ENCODE peak calls at places on chromosomes 7 and 10, in eight cellular contexts. F, A, J, C, B, D, Z and Q are unnamed samples.

GRCh38 chr7:33062023-33062781 is at the start of gene NT5C3A:
- DNase-seq in F (peak; percentile 46), A (no peak), J (no peak), C (peak; percentile 49), B (peak; percentile 53), D (peak; percentile 19), Z (peak; percentile 63), Q (peak; percentile 50)

GRCh38 chr10:986137-986825 is 2.0 kb upstream of the GTPBP4 start:
- DNase-seq in F (no peak), A (no peak), J (no peak), C (no peak), B (no peak), D (no peak), Z (no peak), Q (no peak)

GRCh38 chr7:128347573-128348147 is 4.0 kb upstream of the RBM28 start:
- DNase-seq in F (peak; percentile 66), A (no peak), J (no peak), C (peak; percentile 76), B (no peak), D (peak; percentile 47), Z (peak; percentile 72), Q (peak; percentile 40)

GRCh38 chr10:98307916-98308315 is 39.9 kb upstream of the LOXL4 start:
- DNase-seq in F (no peak), A (no peak), J (no peak), C (no peak), B (no peak), D (no peak), Z (no peak), Q (no peak)

GRCh38 chr7:151087247-151088018 is 1.2 kb downstream of the AGAP3 start:
- DNase-seq in F (peak; percentile 55), A (no peak), J (peak; percentile 23), C (no peak), B (peak; percentile 71), D (peak; percentile 69), Z (peak; percentile 85), Q (peak; percentile 73)

GRCh38 chr10:131125511-131126225 is 185.9 kb downstream of the TCERG1L start:
- DNase-seq in F (no peak), A (no peak), J (no peak), C (no peak), B (no peak), D (no peak), Z (no peak), Q (no peak)

GRCh38 chr10:28975891-28976471 is 298.7 kb downstream of the BAMBI start:
- DNase-seq in F (no peak), A (no peak), J (no peak), C (no peak), B (no peak), D (peak; percentile 46), Z (no peak), Q (no peak)

GRCh38 chr10:92124524-92125168 is 166.2 kb downstream of the CPEB3 start:
- DNase-seq in F (no peak), A (peak; percentile 43), J (no peak), C (no peak), B (peak; percentile 51), D (no peak), Z (no peak), Q (peak; percentile 12)

GRCh38 chr7:112260941-112261340 is 54.4 kb downstream of the ZNF277 start:
- DNase-seq in F (no peak), A (no peak), J (no peak), C (no peak), B (no peak), D (no peak), Z (no peak), Q (no peak)

GRCh38 chr7:27163776-27164380 is 1.5 kb downstream of the HOXA9 start:
- DNase-seq in F (no peak), A (no peak), J (no peak), C (no peak), B (peak; percentile 15), D (no peak), Z (no peak), Q (no peak)

GRCh38 chr7:150324366-150324961 is 1.1 kb upstream of the ACTR3C start:
- DNase-seq in F (no peak), A (no peak), J (no peak), C (no peak), B (no peak), D (no peak), Z (no peak), Q (no peak)

GRCh38 chr10:131215776-131216175 is 95.7 kb downstream of the TCERG1L start:
- DNase-seq in F (no peak), A (no peak), J (no peak), C (no peak), B (no peak), D (no peak), Z (no peak), Q (no peak)

GRCh38 chr7:87833130-87833529 is 43.0 kb downstream of the SLC25A40 start:
- DNase-seq in F (no peak), A (no peak), J (no peak), C (no peak), B (no peak), D (no peak), Z (no peak), Q (no peak)

GRCh38 chr10:126902157-126902556 is 3.1 kb upstream of the DOCK1 start:
- DNase-seq in F (no peak), A (peak; percentile 74), J (no peak), C (no peak), B (peak; percentile 44), D (no peak), Z (peak; percentile 92), Q (no peak)

GRCh38 chr7:74032191-74032490 is 4.2 kb downstream of the ELN start:
- DNase-seq in F (no peak), A (peak; percentile 69), J (no peak), C (no peak), B (peak; percentile 85), D (peak; percentile 64), Z (peak; percentile 85), Q (no peak)

GRCh38 chr10:131018886-131019500 is 292.5 kb downstream of the TCERG1L start:
- DNase-seq in F (no peak), A (no peak), J (no peak), C (no peak), B (no peak), D (no peak), Z (no peak), Q (no peak)

GRCh38 chr7:104241581-104241980 is 33.8 kb upstream of the ORC5 start:
- DNase-seq in F (no peak), A (no peak), J (no peak), C (no peak), B (no peak), D (no peak), Z (no peak), Q (no peak)

GRCh38 chr10:109411897-109412296 is 511.4 kb downstream of the XPNPEP1 start:
- DNase-seq in F (no peak), A (no peak), J (no peak), C (no peak), B (no peak), D (no peak), Z (no peak), Q (no peak)

GRCh38 chr7:141585592-141586510 is 34.6 kb downstream of the AGK start:
- DNase-seq in F (peak; percentile 47), A (peak; percentile 19), J (no peak), C (no peak), B (no peak), D (no peak), Z (peak; percentile 69), Q (no peak)

GRCh38 chr10:107451047-107451446 is 286.5 kb upstream of the SORCS1 start:
- DNase-seq in F (no peak), A (no peak), J (no peak), C (no peak), B (no peak), D (no peak), Z (no peak), Q (no peak)

GRCh38 chr7:157907998-157908782 is 571.4 kb downstream of the DNAJB6 start:
- DNase-seq in F (no peak), A (no peak), J (no peak), C (no peak), B (no peak), D (no peak), Z (no peak), Q (no peak)

GRCh38 chr7:150376560-150376959 is 2.6 kb upstream of the ZNF775 start:
- DNase-seq in F (no peak), A (no peak), J (no peak), C (no peak), B (no peak), D (no peak), Z (no peak), Q (no peak)

GRCh38 chr10:95181731-95182130 is 12.3 kb upstream of the ACSM6 start:
- DNase-seq in F (no peak), A (peak; percentile 10), J (no peak), C (no peak), B (no peak), D (no peak), Z (peak; percentile 29), Q (no peak)

GRCh38 chr10:95540514-95541052 is 20.6 kb downstream of the SORBS1 start:
- DNase-seq in F (no peak), A (no peak), J (no peak), C (no peak), B (no peak), D (no peak), Z (no peak), Q (no peak)

GRCh38 chr10:94630017-94630688 is 53.4 kb upstream of the CYP2C18 start:
- DNase-seq in F (no peak), A (no peak), J (peak; percentile 4), C (no peak), B (no peak), D (peak; percentile 11), Z (peak; percentile 18), Q (no peak)

GRCh38 chr7:135509589-135509838 is 388 bp downstream of the CNOT4 start:
- DNase-seq in F (no peak), A (no peak), J (no peak), C (no peak), B (no peak), D (no peak), Z (peak; percentile 33), Q (no peak)

GRCh38 chr10:26781797-26782196 is 79.0 kb downstream of the ABI1 start:
- DNase-seq in F (no peak), A (no peak), J (no peak), C (no peak), B (no peak), D (no peak), Z (no peak), Q (no peak)

GRCh38 chr7:137798073-137798763 is 48.6 kb downstream of the DGKI start:
- DNase-seq in F (no peak), A (no peak), J (no peak), C (no peak), B (no peak), D (no peak), Z (no peak), Q (no peak)

GRCh38 chr10:44853148-44853734 is 57.9 kb upstream of the TMEM72 start:
- DNase-seq in F (no peak), A (no peak), J (no peak), C (no peak), B (no peak), D (no peak), Z (peak; percentile 47), Q (no peak)

GRCh38 chr7:16398211-16399017 is 22.9 kb downstream of the CRPPA start:
- DNase-seq in F (no peak), A (no peak), J (no peak), C (no peak), B (no peak), D (no peak), Z (no peak), Q (no peak)

GRCh38 chr10:14889318-14889717 is 10.7 kb downstream of the SUV39H2 start:
- DNase-seq in F (no peak), A (no peak), J (no peak), C (no peak), B (no peak), D (no peak), Z (peak; percentile 12), Q (no peak)

GRCh38 chr10:92387289-92387940 is 96.4 kb downstream of the MARCHF5 start:
- DNase-seq in F (peak; percentile 8), A (no peak), J (peak; percentile 45), C (peak; percentile 90), B (no peak), D (no peak), Z (peak; percentile 73), Q (no peak)

GRCh38 chr7:102146989-102147388 is 139.7 kb upstream of the SH2B2 start:
- DNase-seq in F (no peak), A (no peak), J (no peak), C (no peak), B (peak; percentile 59), D (no peak), Z (peak; percentile 50), Q (peak; percentile 67)

GRCh38 chr10:26540601-26541000 is 102.5 kb downstream of the APBB1IP start:
- DNase-seq in F (no peak), A (no peak), J (peak; percentile 2), C (no peak), B (no peak), D (no peak), Z (no peak), Q (no peak)